ENCODE peak calls at places on chromosomes 13 and 19, in eight cellular contexts. H is body of pancreas; Q is cardiac muscle cell; D is AG04449; G is right lobe of liver; J is progenitor cell of endocrine pancreas; E is HFFc6; F is activated CD8-positive, alpha-beta T cell treated with anti-CD3 and anti-CD28 coated beads for 36 hours. O is an unnamed sample.
A peak's percentile ranks its signal among the peaks of the same experiment; 100 is the strongest.

GRCh38 chr13:83065136-83065535 is 817.1 kb downstream of the SLITRK1 start:
- DNase-seq in F (no peak), Q (peak; percentile 97), J (no peak), G (no peak), E (peak; percentile 49), H (peak; percentile 46), D (no peak), O (no peak)

GRCh38 chr19:6213266-6213595 is 66.5 kb downstream of the MLLT1 start:
- DNase-seq in Q (no peak), D (no peak), E (no peak), G (no peak), H (no peak), J (no peak), F (no peak), O (no peak)

GRCh38 chr19:19064811-19065745 is 1.3 kb downstream of the SLC25A42 start:
- DNase-seq in E (no peak), F (peak; percentile 63), G (no peak), H (no peak), D (no peak), Q (peak; percentile 22), J (no peak), O (peak; percentile 57)

GRCh38 chr19:47805313-47805712 is 962 bp upstream of the TPRX1 start:
- DNase-seq in H (no peak), Q (no peak), E (no peak), J (no peak), F (no peak), G (no peak), D (no peak), O (no peak)

GRCh38 chr13:113105032-113105993 is at the start of gene F7:
- DNase-seq in E (peak; percentile 27), H (no peak), F (no peak), Q (no peak), D (no peak), J (no peak), G (peak; percentile 92), O (no peak)

GRCh38 chr13:37868691-37869505 is 674 bp downstream of the TRPC4 start:
- DNase-seq in E (peak; percentile 52), H (no peak), Q (peak; percentile 72), F (no peak), J (no peak), D (no peak), G (no peak), O (peak; percentile 10)

GRCh38 chr13:105634059-105634458 is 901.4 kb downstream of the EFNB2 start:
- DNase-seq in Q (no peak), J (no peak), G (no peak), F (no peak), D (no peak), E (no peak), H (no peak), O (no peak)

GRCh38 chr13:48210178-48210577 is 22.8 kb upstream of the ITM2B start:
- DNase-seq in G (no peak), E (peak; percentile 67), Q (peak; percentile 65), J (no peak), D (peak; percentile 36), F (no peak), H (no peak), O (no peak)

GRCh38 chr19:1837625-1838105 is 10.6 kb downstream of the REXO1 start:
- DNase-seq in G (peak; percentile 76), Q (peak; percentile 38), E (no peak), F (peak; percentile 71), H (no peak), D (no peak), J (peak; percentile 74), O (peak; percentile 89)

GRCh38 chr19:16014923-16015804 is 61.1 kb upstream of the TPM4 start:
- DNase-seq in J (no peak), D (no peak), H (no peak), E (no peak), F (no peak), G (no peak), Q (no peak), O (peak; percentile 19)

GRCh38 chr13:112995395-112996091 is 26.5 kb downstream of the MCF2L start:
- DNase-seq in E (no peak), J (no peak), D (no peak), G (no peak), Q (no peak), H (no peak), F (no peak), O (no peak)

GRCh38 chr13:59780058-59780457 is 383.7 kb downstream of the DIAPH3 start:
- DNase-seq in F (no peak), E (peak; percentile 28), D (no peak), H (no peak), Q (no peak), J (no peak), G (no peak), O (no peak)

GRCh38 chr19:58394821-58395219 is 636 bp upstream of the RNF225 start:
- DNase-seq in F (no peak), G (no peak), E (no peak), J (no peak), H (no peak), Q (no peak), D (no peak), O (no peak)

GRCh38 chr19:57558525-57558924 is 1.1 kb downstream of the ZNF550 start:
- DNase-seq in G (no peak), J (no peak), D (no peak), E (peak; percentile 10), F (no peak), Q (peak; percentile 23), H (no peak), O (peak; percentile 27)

GRCh38 chr13:24180743-24181384 is 20.3 kb downstream of the SPATA13 start:
- DNase-seq in D (no peak), H (no peak), E (peak; percentile 34), F (no peak), Q (peak; percentile 19), J (no peak), G (no peak), O (no peak)

GRCh38 chr19:42420055-42420544 is 7.1 kb downstream of the LIPE start:
- DNase-seq in H (peak; percentile 53), F (peak; percentile 91), D (no peak), J (no peak), Q (peak; percentile 51), E (peak; percentile 49), G (no peak), O (peak; percentile 89)

GRCh38 chr19:35292986-35293732 is 1.2 kb downstream of the MAG start:
- DNase-seq in Q (no peak), E (no peak), H (no peak), J (no peak), G (no peak), D (no peak), F (no peak), O (no peak)

GRCh38 chr19:31537136-31537535 is 187.9 kb upstream of the TSHZ3 start:
- DNase-seq in Q (no peak), H (no peak), F (no peak), E (no peak), D (no peak), G (no peak), J (no peak), O (no peak)

GRCh38 chr19:31538879-31539278 is 189.6 kb upstream of the TSHZ3 start:
- DNase-seq in D (no peak), Q (no peak), J (no peak), G (no peak), F (no peak), E (no peak), H (no peak), O (no peak)

GRCh38 chr19:31543456-31543855 is 194.2 kb upstream of the TSHZ3 start:
- DNase-seq in J (no peak), F (no peak), H (no peak), D (no peak), G (no peak), Q (no peak), E (no peak), O (no peak)

GRCh38 chr19:31539386-31539785 is 190.2 kb upstream of the TSHZ3 start:
- DNase-seq in E (no peak), F (no peak), D (no peak), J (no peak), H (no peak), G (no peak), Q (no peak), O (no peak)

DNA sequence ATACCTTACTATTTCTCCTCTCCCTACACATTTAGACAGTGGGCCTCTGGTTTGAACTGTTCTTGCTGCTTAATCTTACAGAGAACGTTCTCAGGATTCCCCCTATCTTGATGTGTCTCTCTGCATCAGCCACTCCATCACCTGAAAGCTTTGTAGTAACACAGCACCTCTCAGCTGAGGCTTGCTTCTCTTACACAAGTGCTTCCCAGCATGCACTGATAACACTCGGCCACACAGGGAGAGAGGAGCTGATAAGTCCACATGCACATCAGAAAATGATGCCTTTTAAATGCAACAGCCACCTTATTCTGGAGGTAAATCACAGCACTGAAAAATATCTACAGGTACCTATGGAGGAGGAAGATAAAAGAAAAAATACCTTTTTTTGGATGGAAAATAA is 192.2 kb upstream of the TSHZ3 start:
- DNase-seq in H (no peak), Q (no peak), E (no peak), G (no peak), D (no peak), F (no peak), J (no peak), O (no peak)
- TF ChIP-seq CTCF in H (no peak), Q (no peak), E (no peak), G (no peak), D (no peak), F (no peak), J (no peak), O (no peak)

GRCh38 chr19:54451331-54451871 is 2.4 kb downstream of the LENG8 start:
- DNase-seq in E (no peak), J (no peak), G (no peak), F (peak; percentile 2), Q (no peak), D (no peak), H (peak; percentile 28), O (no peak)

GRCh38 chr19:54449701-54450069 is 686 bp downstream of the LENG8 start:
- DNase-seq in D (no peak), Q (peak; percentile 39), H (no peak), J (no peak), F (peak; percentile 45), G (no peak), E (no peak), O (no peak)

GRCh38 chr19:54451997-54452396 is 3.0 kb downstream of the LENG8 start:
- DNase-seq in E (no peak), J (no peak), Q (no peak), F (no peak), H (peak; percentile 55), G (no peak), D (no peak), O (no peak)

GRCh38 chr19:54448037-54448773 is 794 bp upstream of the LENG8 start:
- DNase-seq in E (peak; percentile 57), J (no peak), D (no peak), G (peak; percentile 66), Q (peak; percentile 72), F (peak; percentile 59), H (peak; percentile 70), O (no peak)

GRCh38 chr19:54448774-54449700 is at the start of gene LENG8:
- DNase-seq in J (peak; percentile 86), E (peak; percentile 97), D (peak; percentile 94), H (peak; percentile 86), F (peak; percentile 99), G (peak; percentile 98), Q (peak; percentile 99), O (peak; percentile 98)
- TF ChIP-seq CTCF in J (no peak), E (no peak), D (no peak), H (no peak), F (no peak), G (no peak), Q (no peak), O (no peak)

GRCh38 chr19:28575816-28576215 is 637.1 kb downstream of the UQCRFS1 start:
- DNase-seq in H (no peak), D (no peak), J (no peak), Q (no peak), E (no peak), G (no peak), F (no peak), O (no peak)
- TF ChIP-seq CTCF in H (no peak), D (no peak), J (no peak), Q (no peak), E (no peak), G (no peak), F (no peak), O (no peak)

GRCh38 chr13:29418026-29418425 is 177.5 kb downstream of the SLC7A1 start:
- DNase-seq in G (no peak), D (no peak), J (no peak), H (no peak), Q (no peak), F (no peak), E (no peak), O (no peak)
- TF ChIP-seq CTCF in G (no peak), D (no peak), J (no peak), H (no peak), Q (no peak), F (no peak), E (peak; percentile 55), O (no peak)

O was measured in GM13976.